ENCODE peak calls at places on chromosomes 5 and 9, in nine cellular contexts. B, N, T, F, K, M, X, A and Q are unnamed samples.

GRCh38 chr9:69645488-69645887 is 26.7 kb downstream of the APBA1 start:
- DNase-seq in X (peak), F (no peak), N (peak), K (no peak), M (no peak), A (no peak), B (no peak), T (no peak), Q (no peak)

GRCh38 chr5:25716680-25717079 is 1071.9 kb upstream of the CDH10 start:
- DNase-seq in T (no peak), F (no peak), B (no peak), K (no peak), N (no peak), X (no peak), A (no peak), M (no peak), Q (no peak)

GRCh38 chr9:34185778-34186551 is 7.1 kb downstream of the UBAP1 start:
- DNase-seq in A (no peak), K (peak), T (peak), B (peak), F (peak), X (peak), M (peak), N (peak), Q (peak)

GRCh38 chr9:17148324-17148723 is 13.5 kb downstream of the CNTLN start:
- DNase-seq in X (no peak), F (no peak), A (no peak), B (no peak), T (no peak), M (no peak), K (no peak), N (no peak), Q (no peak)

GRCh38 chr5:115351356-115352195 is 55.1 kb upstream of the CCDC112 start:
- DNase-seq in T (peak), M (no peak), F (no peak), X (no peak), B (peak), A (no peak), K (peak), N (no peak), Q (no peak)

GRCh38 chr5:27437594-27438200 is 399.3 kb upstream of the CDH9 start:
- DNase-seq in F (no peak), B (no peak), T (no peak), M (no peak), N (no peak), A (no peak), X (no peak), K (no peak), Q (no peak)

GRCh38 chr9:121399883-121400607 is 30.0 kb upstream of the STOM start:
- DNase-seq in F (no peak), N (peak), M (no peak), T (peak), B (peak), X (no peak), A (no peak), K (peak), Q (no peak)

GRCh38 chr5:128287740-128288139 is 204.2 kb downstream of the SLC12A2 start:
- DNase-seq in F (no peak), T (no peak), X (no peak), N (no peak), B (no peak), M (no peak), K (no peak), A (no peak), Q (no peak)

GRCh38 chr9:70475211-70475610 is 60.8 kb upstream of the KLF9 start:
- DNase-seq in A (no peak), X (peak), K (no peak), M (no peak), N (no peak), B (peak), F (peak), T (no peak), Q (no peak)

GRCh38 chr5:76016258-76016657 is 66.9 kb upstream of the SV2C start:
- DNase-seq in K (no peak), N (no peak), F (no peak), B (no peak), A (no peak), X (no peak), T (no peak), M (no peak), Q (no peak)

GRCh38 chr9:87711857-87712800 is 13.8 kb upstream of the CTSL start:
- DNase-seq in A (no peak), M (no peak), B (peak), T (peak), X (no peak), K (peak), N (no peak), F (no peak), Q (no peak)

GRCh38 chr9:98130576-98131228 is 11.7 kb upstream of the TRIM14 start:
- DNase-seq in M (peak), X (no peak), K (no peak), T (no peak), F (no peak), N (no peak), A (no peak), B (no peak), Q (no peak)

GRCh38 chr5:177496111-177497010 is 1.0 kb downstream of the PDLIM7 start:
- DNase-seq in F (peak), N (peak), K (peak), A (peak), B (peak), M (peak), X (peak), T (peak), Q (peak)

GRCh38 chr9:122370303-122370702 is 521 bp upstream of the PTGS1 start:
- DNase-seq in K (no peak), B (no peak), F (no peak), X (no peak), A (peak), M (no peak), N (no peak), T (no peak), Q (no peak)

GRCh38 chr5:75510836-75511434 is 494 bp downstream of the CERT1 start:
- DNase-seq in M (peak), K (peak), T (peak), B (peak), X (peak), A (peak), F (no peak), N (no peak), Q (no peak)

GRCh38 chr5:40796487-40796889 is 1.7 kb downstream of the PRKAA1 start:
- DNase-seq in X (no peak), F (no peak), K (peak), A (no peak), B (peak), T (no peak), M (no peak), N (no peak), Q (no peak)

GRCh38 chr9:4755026-4755609 is 14.1 kb upstream of the AK3 start:
- DNase-seq in A (no peak), F (no peak), X (no peak), N (no peak), M (no peak), K (no peak), T (no peak), B (no peak), Q (no peak)

GRCh38 chr5:180600554-180601041 is 9.3 kb upstream of the SCGB3A1 start:
- DNase-seq in T (no peak), B (no peak), X (no peak), A (peak), K (no peak), N (no peak), M (peak), F (no peak), Q (no peak)

GRCh38 chr5:98397081-98397480 is 376.4 kb upstream of the RGMB start:
- DNase-seq in A (no peak), B (peak), T (no peak), M (no peak), N (no peak), X (no peak), K (peak), F (no peak), Q (no peak)

GRCh38 chr5:141703133-141703561 is 21.1 kb upstream of the ARAP3 start:
- DNase-seq in A (no peak), N (no peak), F (no peak), X (no peak), M (no peak), B (no peak), T (no peak), K (no peak), Q (no peak)

GRCh38 chr9:96139592-96140251 is 162.3 kb downstream of the HSD17B3 start:
- DNase-seq in B (peak), K (peak), A (no peak), M (peak), N (no peak), X (no peak), T (no peak), F (peak), Q (peak)

GRCh38 chr5:92800360-92800759 is 780.7 kb downstream of the NR2F1-AS1 start:
- DNase-seq in B (peak), K (peak), X (no peak), T (no peak), A (no peak), F (no peak), N (no peak), M (no peak), Q (no peak)

GRCh38 chr5:123344819-123345426 is 78.3 kb downstream of the CEP120 start:
- DNase-seq in K (peak), B (peak), F (no peak), M (no peak), T (peak), A (no peak), X (no peak), N (no peak), Q (peak)

GRCh38 chr5:38666668-38667498 is 110.4 kb upstream of the LIFR start:
- DNase-seq in K (peak), F (no peak), T (peak), X (no peak), B (peak), N (peak), A (no peak), M (no peak), Q (peak)

GRCh38 chr5:142512041-142512679 is 173.7 kb downstream of the FGF1 start:
- DNase-seq in K (peak), N (no peak), M (no peak), T (no peak), X (no peak), B (no peak), F (peak), A (no peak), Q (no peak)

GRCh38 chr5:73265641-73266040 is 92.6 kb downstream of the TMEM174 start:
- DNase-seq in F (no peak), N (no peak), T (no peak), K (no peak), A (no peak), M (no peak), X (no peak), B (no peak), Q (no peak)

GRCh38 chr5:147713550-147714295 is 68.8 kb downstream of the JAKMIP2 start:
- DNase-seq in F (no peak), A (no peak), N (no peak), B (no peak), M (no peak), X (no peak), K (no peak), T (no peak), Q (no peak)
- H3K4me3 ChIP-seq in F (no peak), A (no peak), N (no peak), B (no peak), M (no peak), X (no peak), K (no peak), T (no peak), Q (no peak)

DNA sequence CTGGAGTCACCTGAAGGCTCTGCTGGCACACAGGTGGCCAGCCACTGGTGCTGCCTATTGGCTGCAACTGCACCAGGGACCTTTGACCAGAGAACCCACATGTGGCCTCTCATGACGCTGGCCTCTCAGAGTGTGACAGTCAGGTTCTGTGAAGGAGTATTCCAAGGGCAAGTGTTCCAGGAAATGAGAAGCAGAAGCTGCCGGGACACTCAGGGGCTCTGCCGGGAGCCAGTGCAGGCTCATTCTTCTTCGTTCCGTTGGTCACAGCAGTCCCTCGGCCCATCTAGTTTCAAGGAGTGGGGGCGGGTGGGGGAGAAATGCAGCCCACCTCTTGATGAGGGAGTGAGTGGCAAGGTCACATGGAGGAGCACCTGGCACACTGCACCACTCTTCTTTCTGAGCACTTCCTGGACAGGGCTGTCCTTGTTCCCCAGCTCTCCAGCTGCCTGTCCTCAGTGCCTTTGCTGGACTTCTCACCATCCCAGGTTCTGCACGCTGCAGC is 237.5 kb downstream of the GADD45G start:
- DNase-seq in B (no peak), A (peak), X (no peak), K (no peak), N (no peak), F (no peak), M (no peak), T (no peak), Q (no peak)
- TF ChIP-seq POLR2A in B (no peak), A (no peak), X (no peak), K (no peak), N (no peak), F (no peak), M (no peak), T (no peak), Q (no peak)

GRCh38 chr9:81318571-81318970 is 370.8 kb downstream of the TLE1 start:
- DNase-seq in T (peak), B (peak), F (no peak), N (no peak), K (peak), X (no peak), A (no peak), M (no peak), Q (no peak)

GRCh38 chr9:81317223-81317622 is 372.1 kb downstream of the TLE1 start:
- DNase-seq in A (no peak), X (no peak), N (no peak), M (no peak), T (no peak), B (no peak), F (no peak), K (no peak), Q (no peak)

GRCh38 chr9:81317939-81318338 is 371.4 kb downstream of the TLE1 start:
- DNase-seq in T (no peak), A (no peak), K (no peak), F (no peak), M (no peak), N (no peak), B (no peak), X (no peak), Q (no peak)

GRCh38 chr9:81320909-81321482 is 368.4 kb downstream of the TLE1 start:
- DNase-seq in B (no peak), M (no peak), F (no peak), N (no peak), K (no peak), A (no peak), X (no peak), T (no peak), Q (no peak)

DNA sequence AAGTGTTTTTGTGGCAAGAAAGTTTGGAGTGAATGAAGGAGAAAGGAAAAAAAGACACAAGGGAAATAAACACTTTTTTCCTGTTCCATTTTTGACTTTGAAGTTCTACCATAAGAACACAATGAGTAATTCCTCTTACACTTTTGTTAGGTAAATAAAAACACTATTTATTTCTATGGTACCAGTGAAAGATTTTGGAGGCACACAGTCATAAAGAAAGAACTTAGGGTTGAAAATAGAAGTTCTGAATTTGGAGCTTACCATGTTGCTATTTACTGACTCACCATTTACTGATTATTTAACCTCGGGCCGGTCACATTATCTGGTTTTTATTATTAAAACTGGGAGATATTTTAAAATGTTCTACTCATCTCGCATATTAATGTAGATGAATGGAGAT is 367.8 kb downstream of the TLE1 start:
- DNase-seq in M (no peak), X (no peak), A (no peak), T (no peak), K (peak), N (no peak), B (no peak), F (no peak), Q (no peak)
- H3K4me3 ChIP-seq in M (no peak), X (no peak), A (no peak), T (no peak), K (no peak), N (no peak), B (no peak), F (no peak), Q (no peak)

GRCh38 chr5:72106922-72107873 is at the start of gene MAP1B:
- DNase-seq in B (peak), K (peak), M (peak), X (no peak), F (peak), T (peak), N (no peak), A (peak), Q (peak)
- TF ChIP-seq POLR2A in B (peak), K (peak), M (peak), X (no peak), F (peak), T (peak), N (peak), A (no peak), Q (no peak)

DNA sequence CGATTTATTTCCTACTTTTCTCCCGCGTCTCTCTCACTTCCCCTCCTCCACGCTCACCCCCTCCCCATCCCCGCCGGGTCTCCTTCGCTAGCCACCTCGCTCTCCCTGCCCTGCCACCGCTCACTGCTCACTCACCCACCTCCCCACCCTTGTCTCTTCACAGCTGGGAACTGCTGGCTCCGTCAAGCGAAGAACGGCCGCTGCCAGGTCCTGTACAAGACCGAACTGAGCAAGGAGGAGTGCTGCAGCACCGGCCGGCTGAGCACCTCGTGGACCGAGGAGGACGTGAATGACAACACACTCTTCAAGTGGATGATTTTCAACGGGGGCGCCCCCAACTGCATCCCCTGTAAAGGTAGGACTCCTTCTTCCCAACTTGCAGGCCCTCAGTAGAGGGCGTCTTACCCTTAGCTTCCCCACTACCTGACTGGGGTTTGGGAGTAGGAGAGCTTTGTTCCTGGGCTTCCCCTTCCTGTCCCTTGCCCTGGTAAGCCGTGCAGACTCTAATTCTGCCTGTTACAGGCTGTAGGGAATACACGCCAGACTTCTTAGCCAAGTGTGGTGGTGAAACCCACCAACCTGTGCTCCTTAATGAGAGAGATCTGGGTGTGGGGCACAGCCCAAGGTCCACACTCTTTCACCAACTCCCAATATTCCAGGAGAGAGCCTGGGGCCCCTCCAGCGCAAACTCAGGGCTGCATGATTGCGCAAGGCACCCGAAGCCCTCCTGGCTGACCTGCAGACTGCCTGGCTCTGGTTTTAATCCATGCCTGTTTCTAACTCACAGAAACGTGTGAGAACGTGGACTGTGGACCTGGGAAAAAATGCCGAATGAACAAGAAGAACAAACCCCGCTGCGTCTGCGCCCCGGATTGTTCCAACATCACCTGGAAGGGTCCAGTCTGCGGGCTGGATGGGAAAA is 2.5 kb downstream of the FST start:
- DNase-seq in B (peak), N (no peak), M (peak), K (peak), T (no peak), A (peak), F (peak), X (no peak), Q (peak)
- H3K4me3 ChIP-seq in B (peak), N (no peak), M (peak), K (peak), T (peak), A (peak), F (peak), X (peak), Q (peak)

GRCh38 chr5:129358069-129358468 is 102.0 kb upstream of the ADAMTS19 start:
- DNase-seq in T (no peak), B (no peak), K (no peak), A (peak), N (no peak), M (no peak), X (no peak), F (no peak), Q (no peak)
- TF ChIP-seq POLR2A in T (no peak), B (no peak), K (no peak), A (no peak), N (no peak), M (no peak), X (no peak), F (no peak), Q (no peak)

GRCh38 chr9:129162901-129163670 is 15.0 kb downstream of the IER5L start:
- DNase-seq in B (no peak), X (no peak), N (no peak), A (no peak), K (peak), F (no peak), T (no peak), M (no peak), Q (no peak)
- H3K4me3 ChIP-seq in B (no peak), X (no peak), N (no peak), A (no peak), K (no peak), F (no peak), T (no peak), M (no peak), Q (no peak)